ENCODE peak calls at places on chromosomes 12 and 14, in nine cellular contexts. Q, Y, J, W, E, K, V, L and B are unnamed samples.

GRCh38 chr12:53380797-53381738 is 1.1 kb downstream of the SP1 start:
- DNase-seq in K (peak), Y (no peak), E (no peak), Q (peak), J (no peak), V (no peak), L (peak), W (peak), B (peak)

GRCh38 chr14:52583544-52583943 is 30.9 kb downstream of the GPR137C start:
- DNase-seq in J (no peak), K (peak), V (no peak), Y (no peak), E (no peak), L (no peak), W (no peak), Q (no peak), B (no peak)

GRCh38 chr12:51118706-51119105 is 35.3 kb upstream of the CSRNP2 start:
- DNase-seq in Q (no peak), E (no peak), W (no peak), V (no peak), Y (no peak), K (peak), J (no peak), L (no peak), B (no peak)

GRCh38 chr12:114041590-114041989 is 75.5 kb upstream of the RBM19 start:
- DNase-seq in L (no peak), V (no peak), Y (no peak), Q (no peak), W (no peak), E (no peak), J (no peak), K (no peak), B (no peak)

GRCh38 chr14:46063872-46064271 is 587.7 kb downstream of the RPL10L start:
- DNase-seq in J (no peak), E (no peak), Q (no peak), L (no peak), V (no peak), Y (no peak), K (no peak), W (no peak), B (no peak)

GRCh38 chr12:124469193-124469888 is 98.1 kb downstream of the NCOR2 start:
- DNase-seq in Q (no peak), K (no peak), Y (peak), W (no peak), V (no peak), L (no peak), J (peak), E (no peak), B (peak)

GRCh38 chr14:105470163-105470811 is 4.3 kb upstream of the CRIP2 start:
- DNase-seq in L (no peak), Y (no peak), W (no peak), E (no peak), K (no peak), V (no peak), Q (no peak), J (no peak), B (no peak)

GRCh38 chr12:129559756-129560155 is 344.1 kb downstream of the TMEM132D start:
- DNase-seq in V (no peak), K (no peak), J (no peak), Y (no peak), Q (no peak), W (no peak), L (no peak), E (no peak), B (no peak)

GRCh38 chr12:132597333-132598283 is 12.8 kb downstream of the LRCOL1 start:
- DNase-seq in Y (no peak), V (no peak), Q (no peak), W (no peak), J (peak), L (no peak), E (no peak), K (peak), B (peak)

GRCh38 chr12:129659927-129660326 is 243.9 kb downstream of the TMEM132D start:
- DNase-seq in E (no peak), W (no peak), Q (no peak), L (no peak), K (no peak), J (no peak), V (no peak), Y (no peak), B (no peak)

GRCh38 chr14:101062065-101062450 is 158.5 kb upstream of the RTL1 start:
- DNase-seq in J (no peak), Q (no peak), V (no peak), Y (no peak), E (no peak), L (no peak), K (no peak), W (no peak), B (no peak)

GRCh38 chr12:60337865-60338549 is 742.2 kb downstream of the SLC16A7 start:
- DNase-seq in W (no peak), E (no peak), K (no peak), V (no peak), J (no peak), Q (no peak), Y (no peak), L (no peak), B (no peak)

GRCh38 chr12:6373022-6373787 is 2.2 kb downstream of the SCNN1A start:
- DNase-seq in E (no peak), V (no peak), L (no peak), Q (no peak), W (no peak), J (no peak), Y (no peak), K (no peak), B (no peak)

GRCh38 chr12:2351129-2351528 is 298.3 kb downstream of the CACNA1C start:
- DNase-seq in E (no peak), L (no peak), Q (peak), V (no peak), K (no peak), J (no peak), W (no peak), Y (no peak), B (no peak)

GRCh38 chr14:57008534-57008933 is 198.3 kb upstream of the OTX2 start:
- DNase-seq in L (no peak), J (no peak), V (no peak), E (no peak), Y (no peak), Q (no peak), K (no peak), W (no peak), B (no peak)

GRCh38 chr14:72463291-72463866 is 430.5 kb downstream of the DPF3 start:
- DNase-seq in W (no peak), Q (no peak), K (peak), V (no peak), E (no peak), L (no peak), J (no peak), Y (no peak), B (no peak)

GRCh38 chr14:88518592-88519512 is 36.0 kb downstream of the PTPN21 start:
- DNase-seq in E (no peak), W (no peak), K (peak), V (no peak), J (no peak), Y (no peak), Q (no peak), L (no peak), B (no peak)

GRCh38 chr12:98738002-98738401 is 92.9 kb downstream of the APAF1 start:
- DNase-seq in W (no peak), E (no peak), Y (no peak), K (peak), V (no peak), L (no peak), J (no peak), Q (no peak), B (no peak)

GRCh38 chr12:1668833-1669543 is 21.9 kb upstream of the ADIPOR2 start:
- DNase-seq in Y (no peak), E (no peak), J (no peak), V (no peak), K (no peak), W (no peak), L (no peak), Q (no peak), B (peak)

GRCh38 chr14:101584049-101584859 is 23.0 kb downstream of the DIO3 start:
- DNase-seq in K (no peak), Y (peak), J (no peak), L (no peak), Q (no peak), W (no peak), E (no peak), V (peak), B (no peak)

GRCh38 chr12:98744692-98745091 is 99.6 kb downstream of the APAF1 start:
- DNase-seq in L (no peak), W (no peak), E (no peak), V (no peak), K (no peak), Q (no peak), J (no peak), Y (no peak), B (no peak)

GRCh38 chr12:38175538-38175937 is 141.0 kb upstream of the ALG10B start:
- DNase-seq in L (no peak), K (no peak), J (no peak), W (no peak), V (no peak), Y (no peak), E (no peak), Q (no peak), B (no peak)